ENCODE peak calls at places on chromosome 4, in four cellular contexts. V, P, W and A are unnamed samples.

GRCh38 chr4:39936565-39937418 is 40.9 kb downstream of the PDS5A start:
- DNase-seq in V (no peak), W (no peak), P (no peak), A (no peak)

GRCh38 chr4:94455081-94455480 is 3.3 kb downstream of the PDLIM5 start:
- DNase-seq in V (no peak), W (no peak), P (no peak), A (no peak)

GRCh38 chr4:140136509-140136908 is 17.5 kb downstream of the MAML3 start:
- DNase-seq in V (no peak), P (no peak), W (no peak), A (no peak)

GRCh38 chr4:114595207-114595606 is 3.4 kb upstream of the UGT8 start:
- DNase-seq in V (no peak), W (no peak), P (no peak), A (no peak)

GRCh38 chr4:104532677-104533076 is 38.0 kb upstream of the CXXC4 start:
- DNase-seq in P (no peak), W (no peak), V (no peak), A (no peak)

GRCh38 chr4:23006756-23007155 is 314.0 kb downstream of the GBA3 start:
- DNase-seq in V (no peak), P (no peak), W (no peak), A (no peak)

GRCh38 chr4:55255171-55255570 is 90.9 kb upstream of the SRD5A3 start:
- DNase-seq in V (no peak), W (no peak), P (no peak), A (no peak)

GRCh38 chr4:8303485-8304281 is 34.1 kb downstream of the HTRA3 start:
- DNase-seq in V (peak; percentile 33), P (peak; percentile 61), W (peak; percentile 49), A (no peak)

GRCh38 chr4:171170671-171171070 is 642.5 kb upstream of the GALNTL6 start:
- DNase-seq in P (no peak), W (no peak), V (no peak), A (no peak)

GRCh38 chr4:88037447-88037846 is 30.0 kb downstream of the PKD2 start:
- DNase-seq in V (no peak), P (no peak), W (no peak), A (no peak)

GRCh38 chr4:78704981-78705757 is 71.0 kb upstream of the BMP2K start:
- DNase-seq in W (no peak), V (no peak), P (no peak), A (no peak)

GRCh38 chr4:155143512-155143911 is 64.9 kb upstream of the NPY2R start:
- DNase-seq in P (no peak), W (no peak), V (no peak), A (no peak)

GRCh38 chr4:25312496-25313193 is at the start of gene ZCCHC4:
- DNase-seq in P (no peak), W (peak; percentile 98), V (peak; percentile 96), A (peak; percentile 92)